ENCODE peak calls at places on chromosome 21, in five cellular contexts. C is OCI-LY7; T is adrenal gland; R is tibial nerve; G is CD8-positive, alpha-beta T cell. E is an unnamed sample. For H3K9me3, the result is how much of the 10 kb centered on the place peaks cover.

GRCh38 chr21:24939288-24939687 is 668.0 kb downstream of the MRPL39 start:
- DNase-seq in C (no peak), T (peak), R (no peak), G (no peak), E (no peak)

GRCh38 chr21:39686636-39687035 is 58.3 kb upstream of the IGSF5 start:
- DNase-seq in C (no peak), T (no peak), R (no peak), G (no peak), E (no peak)

GRCh38 chr21:37257967-37258877 is 8.9 kb downstream of the VPS26C start:
- DNase-seq in C (no peak), T (peak), R (no peak), G (peak), E (peak)

GRCh38 chr21:22791986-22792560 is 1793.9 kb downstream of the NCAM2 start:
- DNase-seq in C (peak), T (peak), R (peak), G (no peak), E (no peak)

GRCh38 chr21:34544032-34544496 is 32.1 kb upstream of the KCNE1 start:
- DNase-seq in C (peak), T (peak), R (peak), G (no peak), E (peak)

GRCh38 chr21:37878946-37879660 is 37.2 kb downstream of the KCNJ6 start:
- DNase-seq in C (no peak), T (no peak), R (no peak), G (no peak), E (no peak)

GRCh38 chr21:41119901-41120300 is 48.1 kb upstream of the BACE2 start:
- DNase-seq in C (no peak), T (no peak), R (no peak), G (no peak), E (no peak)

GRCh38 chr21:34967509-34968289 is 81.4 kb downstream of the RUNX1 start:
- DNase-seq in C (no peak), T (no peak), R (no peak), G (no peak), E (no peak)

GRCh38 chr21:31343680-31344480 is at the start of gene TIAM1:
- DNase-seq in C (no peak), T (peak), R (peak), G (no peak), E (no peak)

GRCh38 chr21:31781737-31782136 is 49.8 kb upstream of the SCAF4 start:
- DNase-seq in C (no peak), T (peak), R (peak), G (no peak), E (peak)

GRCh38 chr21:46098303-46099141 is 610 bp downstream of the COL6A2 start:
- DNase-seq in C (no peak), T (no peak), R (no peak), G (peak), E (peak)

GRCh38 chr21:34908424-34909055 is 140.6 kb downstream of the RUNX1 start:
- DNase-seq in C (no peak), T (peak), R (peak), G (no peak), E (no peak)

GRCh38 chr21:45886610-45887026 is 95.0 kb upstream of the COL6A1 start:
- DNase-seq in C (no peak), T (no peak), R (no peak), G (peak), E (no peak)

GRCh38 chr21:35204850-35205564 is 155.9 kb upstream of the RUNX1 start:
- DNase-seq in C (peak), T (peak), R (no peak), G (no peak), E (peak)

GRCh38 chr21:40902299-40902698 is 55.3 kb upstream of the DSCAM start:
- DNase-seq in C (no peak), T (no peak), R (no peak), G (no peak), E (no peak)

GRCh38 chr21:46320331-46320801 is 3.3 kb downstream of the C21orf58 start:
- DNase-seq in C (peak), T (no peak), R (no peak), G (no peak), E (no peak)

GRCh38 chr21:29939859-29940245 is at the start of gene GRIK1:
- DNase-seq in C (no peak), T (no peak), R (no peak), G (no peak), E (peak)

GRCh38 chr21:17002628-17003027 is 510.2 kb upstream of the CXADR start:
- DNase-seq in C (no peak), T (no peak), R (no peak), G (no peak), E (no peak)

GRCh38 chr21:44051462-44051941 is 39.4 kb downstream of the TRAPPC10 start:
- DNase-seq in C (no peak), T (peak), R (no peak), G (no peak), E (peak)

GRCh38 chr21:26388731-26389231 is 184.3 kb downstream of the CYYR1 start:
- DNase-seq in C (no peak), T (no peak), R (no peak), G (no peak), E (no peak)
- H3K9me3 ChIP-seq in C (under half), T (under half), R (under half), G (under half), E (under half)

GRCh38 chr21:42547906-42548365 is 34.3 kb downstream of the SLC37A1 start:
- DNase-seq in C (no peak), T (no peak), R (no peak), G (no peak), E (no peak)
- TF ChIP-seq CTCF in C (no peak), T (no peak), R (no peak), G (no peak), E (no peak)

GRCh38 chr21:15515908-15516307 is 213.9 kb upstream of the USP25 start:
- DNase-seq in C (no peak), T (no peak), R (no peak), G (no peak), E (no peak)
- H3K9me3 ChIP-seq in C (under half), T (under half), R (under half), G (under half), E (under half)

GRCh38 chr21:26842976-26843911 is 2.0 kb downstream of the ADAMTS1 start:
- DNase-seq in C (no peak), T (peak), R (peak), G (no peak), E (peak)
- TF ChIP-seq CTCF in C (no peak), T (no peak), R (peak), G (no peak), E (no peak)

E was measured in pancreas.